ENCODE peak calls at places on chromosomes 12 and 14, in nine cellular contexts. R, W, N, G, L, Y, O, A and Q are unnamed samples.

GRCh38 chr12:125142601-125143000 is 77.4 kb downstream of the AACS start:
- DNase-seq in O (no peak), L (no peak), Y (no peak), N (no peak), W (peak), G (no peak), A (no peak), R (no peak), Q (no peak)

GRCh38 chr12:21428241-21428640 is 9.2 kb upstream of the PYROXD1 start:
- DNase-seq in N (peak), G (no peak), L (no peak), O (no peak), A (no peak), W (peak), Y (no peak), R (no peak), Q (no peak)

GRCh38 chr12:90859591-90859990 is 95.4 kb downstream of the CCER1 start:
- DNase-seq in W (no peak), Y (no peak), N (no peak), A (no peak), L (no peak), R (no peak), O (no peak), G (no peak), Q (no peak)

GRCh38 chr12:31970199-31970598 is 11.0 kb downstream of the RESF1 start:
- DNase-seq in Y (no peak), L (no peak), A (no peak), G (no peak), N (no peak), O (no peak), R (no peak), W (no peak), Q (no peak)

GRCh38 chr14:94483729-94484275 is 7.8 kb upstream of the SERPINA9 start:
- DNase-seq in L (no peak), Y (no peak), A (no peak), N (no peak), O (no peak), R (no peak), W (peak), G (no peak), Q (no peak)

GRCh38 chr14:33671556-33671955 is 279.3 kb downstream of the EGLN3 start:
- DNase-seq in W (no peak), N (no peak), O (no peak), L (no peak), Y (no peak), A (no peak), R (no peak), G (no peak), Q (no peak)

GRCh38 chr12:64522316-64522715 is 70.4 kb downstream of the TBK1 start:
- DNase-seq in A (no peak), N (no peak), O (no peak), L (no peak), R (no peak), Y (no peak), W (peak), G (no peak), Q (no peak)

GRCh38 chr12:104219361-104219892 is 3.8 kb downstream of the TXNRD1 start:
- DNase-seq in A (no peak), N (peak), O (peak), L (peak), W (peak), G (no peak), R (peak), Y (no peak), Q (no peak)

GRCh38 chr12:63008372-63008771 is 73.4 kb upstream of the PPM1H start:
- DNase-seq in N (no peak), A (no peak), Y (no peak), R (no peak), L (no peak), G (no peak), W (no peak), O (no peak), Q (no peak)

GRCh38 chr14:54312166-54312801 is 84.5 kb upstream of the CDKN3 start:
- DNase-seq in L (no peak), W (peak), O (peak), G (no peak), R (peak), Y (peak), A (no peak), N (peak), Q (no peak)

GRCh38 chr14:53808042-53808441 is 148.6 kb downstream of the BMP4 start:
- DNase-seq in W (no peak), A (no peak), L (no peak), R (no peak), O (no peak), N (no peak), G (no peak), Y (no peak), Q (no peak)

GRCh38 chr12:87529386-87529785 is 499.8 kb downstream of the C12orf50 start:
- DNase-seq in L (no peak), G (no peak), R (no peak), A (no peak), Y (no peak), O (no peak), W (no peak), N (no peak), Q (no peak)

GRCh38 chr14:35814371-35815005 is 5.4 kb upstream of the RALGAPA1 start:
- DNase-seq in G (peak), N (peak), R (peak), L (peak), O (peak), W (peak), Y (peak), A (peak), Q (peak)

GRCh38 chr14:38749936-38750335 is 353.1 kb downstream of the SEC23A start:
- DNase-seq in O (no peak), Y (no peak), R (no peak), G (no peak), A (no peak), N (no peak), L (no peak), W (no peak), Q (no peak)
- TF ChIP-seq EZH2phosphoT487 in O (no peak), Y (no peak), R (no peak), G (no peak), A (no peak), N (no peak), L (no peak), W (no peak), Q (no peak)

GRCh38 chr14:50812180-50812579 is 18.8 kb downstream of the NIN start:
- DNase-seq in W (no peak), L (no peak), Y (no peak), R (no peak), N (no peak), O (no peak), G (no peak), A (no peak), Q (no peak)

GRCh38 chr14:50816419-50817047 is 14.4 kb downstream of the NIN start:
- DNase-seq in O (no peak), L (no peak), W (peak), A (no peak), G (no peak), N (no peak), Y (no peak), R (no peak), Q (no peak)

GRCh38 chr14:50812856-50813543 is 18.0 kb downstream of the NIN start:
- DNase-seq in O (no peak), G (no peak), N (no peak), L (no peak), A (no peak), W (no peak), Y (no peak), R (no peak), Q (no peak)

GRCh38 chr14:50814161-50814560 is 16.8 kb downstream of the NIN start:
- DNase-seq in G (no peak), L (no peak), O (no peak), A (no peak), R (no peak), N (no peak), Y (no peak), W (no peak), Q (no peak)

GRCh38 chr14:50813544-50813863 is 17.5 kb downstream of the NIN start:
- DNase-seq in N (no peak), A (no peak), G (peak), L (no peak), O (no peak), Y (no peak), W (no peak), R (no peak), Q (no peak)
- H3K4me3 ChIP-seq in N (no peak), A (no peak), G (peak), L (no peak), O (no peak), Y (no peak), W (no peak), R (no peak), Q (no peak)

DNA sequence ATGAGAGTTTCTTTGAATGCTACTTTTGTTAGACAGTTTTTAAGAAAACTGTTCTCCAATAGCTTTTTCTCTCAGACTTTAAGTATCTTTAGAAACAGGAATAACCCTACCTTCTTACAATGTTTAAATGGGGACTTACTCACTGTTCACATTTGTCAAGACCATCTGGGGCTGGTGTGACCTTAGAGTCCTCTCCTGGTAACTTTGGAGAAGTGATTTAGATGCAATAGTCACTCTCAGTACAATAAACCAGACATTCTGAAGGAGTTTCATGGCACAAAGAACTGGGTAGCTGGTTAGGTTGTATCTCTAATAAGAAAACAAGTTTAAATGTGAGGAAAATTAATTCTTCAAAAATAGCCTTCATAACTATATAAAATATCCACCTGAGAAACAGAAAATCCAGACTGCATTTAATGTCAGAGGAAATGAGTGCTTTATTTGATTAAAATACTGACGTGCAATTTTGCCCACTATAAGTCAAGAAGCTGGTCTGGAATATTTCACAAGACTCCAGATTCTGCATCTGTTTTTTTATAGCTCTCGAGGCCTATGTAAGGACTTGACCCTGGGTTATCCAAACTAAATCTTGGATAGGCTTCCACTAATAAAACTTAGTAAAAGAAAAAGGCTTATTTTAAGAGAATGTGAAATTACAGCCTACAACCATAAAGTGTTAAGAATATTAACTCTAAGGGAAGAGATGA is 108.7 kb downstream of the PTGER2 start:
- DNase-seq in W (no peak), O (no peak), L (peak), G (no peak), Y (no peak), R (no peak), N (no peak), A (no peak), Q (no peak)
- TF ChIP-seq EZH2phosphoT487 in W (no peak), O (no peak), L (no peak), G (no peak), Y (no peak), R (no peak), N (no peak), A (no peak), Q (no peak)

GRCh38 chr12:121214171-121214777 is 4.3 kb downstream of the P2RX4 start:
- DNase-seq in Y (no peak), N (no peak), W (peak), R (no peak), L (no peak), A (no peak), O (peak), G (no peak), Q (no peak)
- H3K4me3 ChIP-seq in Y (no peak), N (peak), W (no peak), R (no peak), L (no peak), A (no peak), O (no peak), G (no peak), Q (no peak)

DNA sequence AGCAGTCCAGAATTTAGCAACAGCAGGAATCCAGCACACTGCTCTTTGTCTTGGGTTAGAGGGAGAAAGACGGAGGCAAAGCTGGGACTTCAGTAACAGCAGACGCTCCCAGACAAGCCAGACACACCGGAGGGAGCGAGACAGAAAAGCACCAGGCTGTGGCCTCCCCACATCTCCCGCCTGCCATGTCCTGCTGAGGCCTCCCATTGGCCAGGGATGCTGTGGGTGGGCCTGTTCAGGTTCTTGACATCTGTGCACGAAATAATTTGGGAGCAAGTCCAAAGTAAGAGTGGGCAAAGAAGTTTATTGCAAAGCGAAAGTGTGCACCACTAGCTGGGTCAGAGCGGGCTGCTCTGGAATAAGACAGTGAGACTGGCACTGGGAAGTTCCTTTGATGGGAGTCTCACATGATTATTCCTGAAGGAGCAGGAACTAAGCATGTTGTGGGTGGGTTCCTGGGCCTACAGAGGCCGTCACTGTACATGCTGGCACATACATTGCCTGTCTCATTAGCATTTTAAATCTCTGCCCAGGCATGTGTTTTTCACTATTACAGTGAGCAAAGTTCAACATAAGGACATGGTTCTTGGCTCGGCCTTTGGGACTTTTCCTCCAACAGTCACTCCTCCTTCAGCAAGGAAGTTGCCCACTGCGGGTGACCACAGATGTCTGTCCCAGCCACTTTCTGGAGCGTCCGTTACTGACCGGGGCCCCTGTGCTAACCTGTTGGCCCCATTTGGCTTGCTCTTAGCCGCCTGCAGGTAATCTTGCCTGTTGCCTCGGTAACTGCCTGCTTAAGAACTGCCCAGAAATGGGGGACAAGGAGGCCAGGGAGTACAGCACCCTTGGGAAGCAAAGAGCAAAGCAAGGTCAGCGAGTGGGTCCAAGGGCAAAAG is 339.1 kb upstream of the SFSWAP start:
- DNase-seq in G (no peak), R (no peak), O (no peak), L (no peak), Y (no peak), A (no peak), N (no peak), W (no peak), Q (no peak)
- TF ChIP-seq EZH2phosphoT487 in G (no peak), R (no peak), O (no peak), L (no peak), Y (no peak), A (no peak), N (no peak), W (no peak), Q (no peak)